ENCODE peak calls at places on chromosomes 16 and 17, in five cellular contexts. D is activated effector memory CD4-positive, alpha-beta T cell treated with anti-CD3 and anti-CD28 coated beads, Interleukin-2, amount 50 U/mL, for 16 hours; C is uterus; M is T47D; H is body of pancreas. R is an unnamed sample.
A peak's percentile ranks its signal among the peaks of the same experiment; 100 is the strongest.

GRCh38 chr17:57552114-57552601 is 192.9 kb downstream of the CCDC182 start:
- DNase-seq in D (no peak), C (peak; percentile 40), M (no peak), H (no peak), R (no peak)

GRCh38 chr17:40317345-40317873 is 8.4 kb downstream of the RARA start:
- DNase-seq in D (peak; percentile 82), M (peak; percentile 90), H (peak; percentile 56), C (peak; percentile 62), R (no peak)

GRCh38 chr17:80082403-80083135 is 18.8 kb upstream of the GAA start:
- DNase-seq in H (peak; percentile 79), C (peak; percentile 64), M (peak; percentile 85), D (peak; percentile 82), R (no peak)

GRCh38 chr17:82263641-82264040 is 9.9 kb downstream of the CSNK1D start:
- DNase-seq in H (no peak), C (no peak), D (no peak), M (no peak), R (no peak)

GRCh38 chr16:56319391-56319790 is 106.0 kb downstream of the AMFR start:
- DNase-seq in C (no peak), D (no peak), M (no peak), H (no peak), R (no peak)

GRCh38 chr16:4172070-4172469 is 55.8 kb upstream of the ADCY9 start:
- DNase-seq in D (no peak), M (no peak), H (no peak), C (no peak), R (no peak)

GRCh38 chr17:1931759-1932579 is 93.2 kb downstream of the RTN4RL1 start:
- DNase-seq in D (no peak), M (no peak), H (peak; percentile 61), C (no peak), R (no peak)

GRCh38 chr17:73652886-73653480 is 8.7 kb upstream of the SDK2 start:
- DNase-seq in M (no peak), H (no peak), C (no peak), D (no peak), R (no peak)

GRCh38 chr16:14003119-14003570 is 68.0 kb upstream of the MRTFB start:
- DNase-seq in M (peak; percentile 71), H (peak; percentile 69), C (peak; percentile 68), D (no peak), R (no peak)

GRCh38 chr17:17088511-17089205 is 46.4 kb downstream of the MPRIP start:
- DNase-seq in H (no peak), M (no peak), D (peak; percentile 61), C (peak; percentile 8), R (peak; percentile 23)

GRCh38 chr17:68288375-68288774 is 2.6 kb downstream of the SLC16A6 start:
- DNase-seq in M (no peak), C (no peak), H (peak; percentile 39), D (no peak), R (no peak)

GRCh38 chr17:81513669-81514484 is 1.3 kb upstream of the ACTG1 start:
- DNase-seq in C (peak; percentile 69), D (peak; percentile 78), H (peak; percentile 80), M (peak; percentile 82), R (peak; percentile 84)

GRCh38 chr17:77779711-77780539 is 178.6 kb upstream of the TNRC6C start:
- DNase-seq in C (no peak), H (peak; percentile 13), M (peak; percentile 48), D (no peak), R (no peak)